ENCODE peak calls at places on chromosomes 12 and 14, in four cellular contexts. E, Z, L and J are unnamed samples.

GRCh38 chr12:89156324-89156723 is 196.0 kb downstream of the DUSP6 start:
- DNase-seq in E (no peak), Z (no peak), L (no peak), J (no peak)

GRCh38 chr12:107597695-107598410 is 87.7 kb upstream of the PWP1 start:
- DNase-seq in L (no peak), Z (no peak), E (no peak), J (no peak)

GRCh38 chr12:15863258-15863835 is 18.8 kb upstream of the STRAP start:
- DNase-seq in Z (no peak), E (no peak), L (no peak), J (no peak)

GRCh38 chr14:67892466-67893120 is 73.0 kb downstream of the RAD51B start:
- DNase-seq in E (no peak), L (no peak), Z (no peak), J (no peak)

GRCh38 chr14:77882631-77883030 is 82.7 kb downstream of the ADCK1 start:
- DNase-seq in Z (peak; percentile 37), E (no peak), L (no peak), J (no peak)

GRCh38 chr12:69514111-69514510 is 43.9 kb downstream of the FRS2 start:
- DNase-seq in E (no peak), Z (no peak), L (no peak), J (no peak)

GRCh38 chr12:94057262-94058151 is 90.9 kb upstream of the PLXNC1 start:
- DNase-seq in Z (no peak), L (no peak), E (no peak), J (no peak)

GRCh38 chr12:99455350-99456037 is 192.1 kb upstream of the GARIN6 start:
- DNase-seq in Z (no peak), E (no peak), L (no peak), J (peak; percentile 84)

GRCh38 chr12:120093592-120094355 is 22.8 kb downstream of the RAB35 start:
- DNase-seq in E (no peak), Z (no peak), L (no peak), J (no peak)

GRCh38 chr12:30700216-30700900 is 4.7 kb upstream of the IPO8 start:
- DNase-seq in Z (no peak), L (no peak), E (no peak), J (no peak)

GRCh38 chr12:131388164-131388795 is 322.6 kb upstream of the SFSWAP start:
- DNase-seq in Z (no peak), L (no peak), E (no peak), J (no peak)

GRCh38 chr14:61502459-61503093 is 181.2 kb downstream of the PRKCH start:
- DNase-seq in E (no peak), Z (no peak), L (no peak), J (no peak)

GRCh38 chr12:4562034-4562657 is at the start of gene DYRK4:
- DNase-seq in E (peak; percentile 85), L (no peak), Z (peak; percentile 75), J (no peak)

GRCh38 chr14:60817113-60817512 is 82.6 kb downstream of the MNAT1 start:
- DNase-seq in Z (no peak), E (no peak), L (no peak), J (no peak)

GRCh38 chr12:81863406-81863805 is 104.3 kb upstream of the PPFIA2 start:
- DNase-seq in Z (no peak), L (no peak), E (no peak), J (no peak)

DNA sequence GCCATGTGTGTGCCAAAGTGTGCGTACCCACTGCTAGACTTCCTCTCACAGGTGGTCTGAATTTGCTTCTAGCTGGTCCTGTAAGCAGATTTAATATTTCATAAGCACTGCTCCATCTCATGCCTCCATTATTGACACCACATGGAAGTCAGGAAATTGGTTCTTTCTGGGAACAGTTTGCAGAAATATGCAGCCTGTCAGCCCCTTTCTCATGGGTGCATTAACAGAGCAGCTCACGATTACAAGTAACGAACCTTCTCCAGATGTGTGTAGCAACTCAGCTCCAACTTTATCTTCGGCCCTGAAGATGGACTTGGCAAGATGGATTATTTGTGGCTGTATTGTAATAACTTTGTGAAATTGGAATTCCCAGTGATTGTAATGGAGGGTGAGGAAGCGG is 214.5 kb upstream of the DDHD1 start:
- DNase-seq in E (no peak), L (no peak), Z (no peak), J (no peak)
- H3K27ac ChIP-seq in E (no peak overlapping the region), L (no peak overlapping the region), Z (peak overlapping the region; percentile 28), J (no peak overlapping the region)

DNA sequence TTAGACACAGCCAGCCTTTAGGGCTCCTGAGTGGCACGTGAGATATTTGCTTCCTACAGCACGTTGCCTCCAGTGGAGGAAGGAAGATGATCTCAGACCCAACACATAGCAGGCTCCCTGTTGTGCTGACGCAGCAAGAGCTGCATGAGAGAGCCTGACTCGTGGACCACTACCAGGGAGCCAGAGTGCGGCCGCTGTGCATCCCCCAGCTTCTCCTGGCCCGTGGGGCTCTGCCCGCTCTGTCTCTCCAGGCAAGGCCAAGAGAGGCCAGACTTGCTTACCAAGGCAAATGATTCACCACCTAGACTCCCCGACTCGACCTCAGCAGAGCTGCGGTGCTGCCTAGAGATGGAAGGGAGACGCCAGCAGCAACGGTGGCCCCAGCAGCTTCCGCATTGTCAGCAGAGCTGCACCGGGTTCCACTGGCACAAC is 37.5 kb downstream of the MAP3K9 start:
- DNase-seq in E (no peak), L (no peak), Z (no peak), J (no peak)
- H3K27ac ChIP-seq in E (no peak overlapping the region), L (no peak overlapping the region), Z (no peak overlapping the region), J (no peak overlapping the region)

DNA sequence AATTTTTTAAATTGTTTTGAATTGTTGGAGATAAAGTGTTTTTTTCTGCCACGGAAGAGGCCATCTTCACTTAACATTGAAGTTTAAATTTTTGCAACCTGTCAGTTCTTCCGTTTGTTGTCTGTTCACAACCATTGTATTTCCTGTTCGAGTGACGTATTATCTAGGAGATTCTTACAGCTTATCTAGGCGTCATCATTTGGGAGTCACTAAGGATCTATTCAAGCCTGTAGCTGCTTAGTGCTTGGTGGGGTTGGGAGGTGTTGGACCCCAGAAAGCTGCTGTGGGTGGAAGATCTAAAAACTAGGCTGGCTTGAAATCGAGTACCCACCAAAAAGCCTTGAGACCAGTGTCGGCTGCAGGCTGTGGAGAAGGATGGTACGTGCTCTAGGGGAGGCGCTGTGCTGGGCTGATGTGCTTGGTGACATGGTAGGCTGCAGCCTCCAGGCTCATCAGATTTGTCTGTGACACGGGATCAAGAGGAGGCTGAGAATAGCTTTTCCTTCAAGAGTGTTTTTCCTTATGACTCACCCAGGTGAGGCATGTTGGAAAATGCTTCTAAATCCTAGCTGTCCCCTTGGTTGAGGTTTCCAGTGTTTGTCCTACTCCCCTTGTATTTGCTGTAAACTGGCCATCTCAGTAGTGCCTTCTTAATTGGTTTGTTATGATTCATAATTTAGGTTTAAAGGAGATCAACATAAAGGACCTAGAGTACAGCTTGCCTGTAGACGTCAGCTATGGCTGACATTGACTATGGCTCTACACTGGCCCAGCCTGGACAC is 57.8 kb downstream of the ATG14 start:
- DNase-seq in E (no peak), Z (no peak), L (no peak), J (no peak)
- H3K27ac ChIP-seq in E (no peak overlapping the region), Z (no peak overlapping the region), L (peak overlapping the region; percentile 62), J (no peak overlapping the region)

DNA sequence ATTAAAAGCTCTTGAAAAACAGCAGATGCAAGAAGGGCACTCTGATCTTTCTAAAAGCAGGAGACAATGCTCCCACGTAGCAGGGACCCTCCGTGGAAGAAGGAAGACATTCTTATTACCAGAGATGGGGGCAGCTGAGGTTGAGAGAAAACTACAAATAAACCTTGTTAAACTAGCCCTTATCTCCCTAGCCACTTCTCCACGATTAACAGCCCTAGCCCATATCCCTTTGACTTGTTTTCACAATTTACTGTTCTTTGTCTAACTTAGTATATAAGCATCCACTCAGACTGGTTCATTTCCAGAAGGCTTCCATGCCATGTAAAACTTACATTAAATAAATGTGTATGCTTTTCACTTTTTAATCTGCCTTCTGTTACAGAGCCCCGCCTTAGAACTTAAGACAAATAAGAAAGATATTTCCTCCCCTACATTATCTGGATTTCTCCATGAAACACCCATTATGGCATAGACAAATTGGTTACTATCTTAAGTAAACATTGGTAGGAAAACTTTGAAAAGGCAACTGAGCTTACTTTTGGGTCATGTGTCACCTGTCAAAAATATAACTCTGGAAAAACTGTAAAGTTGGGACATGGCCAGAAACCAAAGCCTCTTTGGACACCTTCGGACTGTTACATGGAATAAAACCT is 4.8 kb upstream of the RNASE1 start:
- DNase-seq in Z (no peak), L (no peak), E (no peak), J (no peak)
- H3K27ac ChIP-seq in Z (no peak overlapping the region), L (no peak overlapping the region), E (no peak overlapping the region), J (no peak overlapping the region)

DNA sequence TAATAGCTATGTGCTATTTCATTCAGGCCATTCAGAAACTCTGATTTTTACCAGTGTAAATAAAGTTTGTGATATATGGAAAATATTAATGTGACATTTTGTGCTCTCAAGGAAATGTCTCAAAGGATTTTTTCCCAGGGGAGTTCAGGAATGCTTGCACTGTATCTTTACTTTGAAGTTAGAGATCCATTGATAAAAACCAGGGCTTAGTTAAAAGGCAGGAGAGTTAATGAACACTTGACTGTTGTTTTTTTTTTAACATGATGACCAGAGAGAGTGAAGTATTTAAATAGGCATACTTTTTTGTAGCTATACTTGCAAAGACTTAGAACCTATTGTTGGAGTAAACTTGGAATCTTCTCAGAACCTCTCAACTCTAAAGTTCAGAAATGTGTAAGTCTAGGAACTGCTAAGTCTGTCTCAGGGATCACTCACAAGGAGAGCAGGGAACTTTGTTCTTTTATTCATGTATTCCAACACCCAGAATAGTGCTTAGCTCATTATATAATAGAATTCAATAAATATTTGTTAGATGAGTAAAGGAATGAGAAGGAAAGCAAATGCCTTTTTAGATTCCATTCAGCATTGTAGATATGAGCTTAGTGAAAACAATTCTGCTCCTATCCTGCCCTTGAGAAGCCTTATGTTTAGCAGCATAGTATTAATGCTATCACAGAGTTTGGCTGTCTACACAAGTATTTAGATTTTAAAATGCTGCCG is 117.5 kb downstream of the DAAM1 start:
- DNase-seq in Z (no peak), E (no peak), L (no peak), J (no peak)
- H3K27ac ChIP-seq in Z (peak overlapping the region; percentile 51), E (no peak overlapping the region), L (no peak overlapping the region), J (peak overlapping the region; percentile 44)

GRCh38 chr12:52872644-52873384 is 24.0 kb upstream of the KRT78 start:
- DNase-seq in E (no peak), L (no peak), Z (no peak), J (no peak)
- H3K27ac ChIP-seq in E (no peak overlapping the region), L (no peak overlapping the region), Z (peak overlapping the region; percentile 85), J (no peak overlapping the region)

GRCh38 chr14:95225251-95225887 is 68.0 kb upstream of the DICER1 start:
- DNase-seq in E (no peak), Z (no peak), L (no peak), J (no peak)

GRCh38 chr14:95218472-95219193 is 61.3 kb upstream of the DICER1 start:
- DNase-seq in L (no peak), Z (no peak), E (no peak), J (no peak)

GRCh38 chr14:95222870-95223398 is 65.6 kb upstream of the DICER1 start:
- DNase-seq in L (no peak), Z (no peak), E (no peak), J (no peak)

GRCh38 chr14:95220663-95221231 is 63.4 kb upstream of the DICER1 start:
- DNase-seq in Z (no peak), L (no peak), E (no peak), J (no peak)

DNA sequence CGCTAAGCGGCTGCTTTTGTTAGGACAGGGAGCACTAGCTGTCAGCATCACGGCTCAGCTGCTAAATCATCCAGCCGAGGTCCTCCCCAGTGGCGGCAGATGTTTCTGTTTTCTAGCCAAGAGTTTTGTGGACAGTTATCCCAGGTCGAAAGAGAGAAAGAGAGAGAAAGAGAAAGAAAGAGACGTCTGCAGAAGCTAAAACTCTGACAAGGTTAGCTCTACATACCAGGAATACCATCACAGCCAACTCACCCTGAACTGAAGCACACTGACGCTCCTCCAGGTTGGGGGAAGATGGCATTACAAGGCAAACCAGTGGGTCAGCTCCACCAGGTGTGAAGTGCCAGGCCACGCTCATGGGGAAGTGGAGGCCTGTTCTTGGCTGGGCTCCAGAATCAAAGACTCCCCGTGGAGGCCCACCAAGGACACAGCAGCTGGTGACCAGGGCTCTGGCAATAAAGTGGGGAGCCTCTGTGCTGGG is 64.9 kb upstream of the DICER1 start:
- DNase-seq in L (no peak), Z (no peak), E (no peak), J (no peak)
- H3K27ac ChIP-seq in L (no peak overlapping the region), Z (no peak overlapping the region), E (peak overlapping the region; percentile 2), J (no peak overlapping the region)